ENCODE peak calls at places on chromosomes 11 and 22, in six cellular contexts. One of them, this sample, is unnamed.

GRCh38 chr11:128490092-128490491 is 97.3 kb downstream of the ETS1 start:
- DNase-seq in MM.1S: no peak
- DNase-seq in choroid plexus epithelial cell: no peak
- DNase-seq in A549: no peak
- DNase-seq in fibroblast of lung: no peak
- DNase-seq in hepatocyte: no peak
- DNase-seq in this sample: no peak

GRCh38 chr11:67463186-67463585 is 5.9 kb downstream of the TMEM134 start:
- DNase-seq in MM.1S: no peak
- DNase-seq in choroid plexus epithelial cell: no peak
- DNase-seq in A549: no peak
- DNase-seq in fibroblast of lung: no peak
- DNase-seq in hepatocyte: no peak
- DNase-seq in this sample: no peak

GRCh38 chr11:111454561-111455192 is 57.5 kb downstream of the BTG4 start:
- DNase-seq in MM.1S: peak; percentile 34
- DNase-seq in choroid plexus epithelial cell: peak; percentile 78
- DNase-seq in A549: peak; percentile 59
- DNase-seq in fibroblast of lung: peak; percentile 68
- DNase-seq in hepatocyte: peak; percentile 78
- DNase-seq in this sample: no peak

GRCh38 chr22:42188808-42189447 is 58.3 kb upstream of the CYP2D6 start:
- DNase-seq in MM.1S: no peak
- DNase-seq in choroid plexus epithelial cell: peak; percentile 20
- DNase-seq in A549: peak; percentile 36
- DNase-seq in fibroblast of lung: no peak
- DNase-seq in hepatocyte: peak; percentile 34
- DNase-seq in this sample: no peak

GRCh38 chr22:31244044-31244942 is 32.2 kb downstream of the LIMK2 start:
- DNase-seq in MM.1S: no peak
- DNase-seq in choroid plexus epithelial cell: peak; percentile 93
- DNase-seq in A549: peak; percentile 51
- DNase-seq in fibroblast of lung: peak; percentile 61
- DNase-seq in hepatocyte: peak; percentile 63
- DNase-seq in this sample: no peak

GRCh38 chr11:1223346-1224108 is 661 bp downstream of the MUC5B start:
- DNase-seq in MM.1S: no peak
- DNase-seq in choroid plexus epithelial cell: no peak
- DNase-seq in A549: no peak
- DNase-seq in fibroblast of lung: no peak
- DNase-seq in hepatocyte: no peak
- DNase-seq in this sample: peak; percentile 37

GRCh38 chr11:102120006-102120405 is 9.8 kb downstream of the YAP1 start:
- DNase-seq in MM.1S: no peak
- DNase-seq in choroid plexus epithelial cell: peak; percentile 66
- DNase-seq in A549: peak; percentile 13
- DNase-seq in fibroblast of lung: peak; percentile 66
- DNase-seq in hepatocyte: peak; percentile 13
- DNase-seq in this sample: no peak

GRCh38 chr11:1734571-1735081 is 15.8 kb downstream of the IFITM10 start:
- DNase-seq in MM.1S: no peak
- DNase-seq in choroid plexus epithelial cell: no peak
- DNase-seq in A549: no peak
- DNase-seq in fibroblast of lung: no peak
- DNase-seq in hepatocyte: no peak
- DNase-seq in this sample: no peak

GRCh38 chr11:65169164-65169641 is 830 bp upstream of the SPDYC start:
- DNase-seq in MM.1S: no peak
- DNase-seq in choroid plexus epithelial cell: peak; percentile 73
- DNase-seq in A549: no peak
- DNase-seq in fibroblast of lung: no peak
- DNase-seq in hepatocyte: no peak
- DNase-seq in this sample: no peak

GRCh38 chr11:43937434-43938411 is 4.7 kb upstream of the C11orf96 start:
- DNase-seq in MM.1S: no peak
- DNase-seq in choroid plexus epithelial cell: peak; percentile 86
- DNase-seq in A549: peak; percentile 77
- DNase-seq in fibroblast of lung: peak; percentile 51
- DNase-seq in hepatocyte: no peak
- DNase-seq in this sample: no peak

GRCh38 chr11:78916759-78917158 is 342.1 kb upstream of the NARS2 start:
- DNase-seq in MM.1S: no peak
- DNase-seq in choroid plexus epithelial cell: peak; percentile 33
- DNase-seq in A549: no peak
- DNase-seq in fibroblast of lung: peak; percentile 15
- DNase-seq in hepatocyte: no peak
- DNase-seq in this sample: no peak

GRCh38 chr11:64762916-64763803 is 3.4 kb upstream of the PYGM start:
- DNase-seq in MM.1S: no peak
- DNase-seq in choroid plexus epithelial cell: peak; percentile 85
- DNase-seq in A549: no peak
- DNase-seq in fibroblast of lung: peak; percentile 33
- DNase-seq in hepatocyte: no peak
- DNase-seq in this sample: no peak

GRCh38 chr22:29473001-29473400 is 7.0 kb upstream of the NEFH start:
- DNase-seq in MM.1S: no peak
- DNase-seq in choroid plexus epithelial cell: no peak
- DNase-seq in A549: no peak
- DNase-seq in fibroblast of lung: no peak
- DNase-seq in hepatocyte: no peak
- DNase-seq in this sample: no peak

GRCh38 chr22:46233231-46233630 is 16.9 kb downstream of the CDPF1 start:
- DNase-seq in MM.1S: no peak
- DNase-seq in choroid plexus epithelial cell: peak; percentile 7
- DNase-seq in A549: no peak
- DNase-seq in fibroblast of lung: peak; percentile 8
- DNase-seq in hepatocyte: no peak
- DNase-seq in this sample: no peak

GRCh38 chr11:68214173-68215086 is 1.3 kb upstream of the KMT5B start:
- DNase-seq in MM.1S: no peak
- DNase-seq in choroid plexus epithelial cell: peak; percentile 14
- DNase-seq in A549: no peak
- DNase-seq in fibroblast of lung: peak; percentile 12
- DNase-seq in hepatocyte: no peak
- DNase-seq in this sample: no peak

GRCh38 chr22:48513929-48514328 is 1313.7 kb downstream of the BRD1 start:
- DNase-seq in MM.1S: no peak
- DNase-seq in choroid plexus epithelial cell: no peak
- DNase-seq in A549: no peak
- DNase-seq in fibroblast of lung: no peak
- DNase-seq in hepatocyte: no peak
- DNase-seq in this sample: no peak

GRCh38 chr11:116312560-116313340 is 460.0 kb downstream of the BUD13 start:
- DNase-seq in MM.1S: no peak
- DNase-seq in choroid plexus epithelial cell: peak; percentile 1
- DNase-seq in A549: no peak
- DNase-seq in fibroblast of lung: peak; percentile 25
- DNase-seq in hepatocyte: peak; percentile 72
- DNase-seq in this sample: no peak

GRCh38 chr11:85590848-85591483 is 36.2 kb downstream of the DLG2 start:
- DNase-seq in MM.1S: peak; percentile 53
- DNase-seq in choroid plexus epithelial cell: peak; percentile 66
- DNase-seq in A549: peak; percentile 51
- DNase-seq in fibroblast of lung: peak; percentile 42
- DNase-seq in hepatocyte: peak; percentile 41
- DNase-seq in this sample: no peak

GRCh38 chr22:48629631-48630443 is 1197.8 kb downstream of the BRD1 start:
- DNase-seq in MM.1S: no peak
- DNase-seq in choroid plexus epithelial cell: no peak
- DNase-seq in A549: no peak
- DNase-seq in fibroblast of lung: no peak
- DNase-seq in hepatocyte: no peak
- DNase-seq in this sample: no peak

GRCh38 chr11:43797337-43797736 is 83.3 kb upstream of the ALKBH3 start:
- DNase-seq in MM.1S: no peak
- DNase-seq in choroid plexus epithelial cell: no peak
- DNase-seq in A549: no peak
- DNase-seq in fibroblast of lung: no peak
- DNase-seq in hepatocyte: no peak
- DNase-seq in this sample: no peak

GRCh38 chr11:62141111-62142042 is 17.6 kb downstream of the INCENP start:
- DNase-seq in MM.1S: no peak
- DNase-seq in choroid plexus epithelial cell: no peak
- DNase-seq in A549: no peak
- DNase-seq in fibroblast of lung: no peak
- DNase-seq in hepatocyte: no peak
- DNase-seq in this sample: no peak

GRCh38 chr11:28346721-28347120 is 238.5 kb downstream of the METTL15 start:
- DNase-seq in MM.1S: no peak
- DNase-seq in choroid plexus epithelial cell: no peak
- DNase-seq in A549: no peak
- DNase-seq in fibroblast of lung: no peak
- DNase-seq in hepatocyte: no peak
- DNase-seq in this sample: no peak

GRCh38 chr22:44702479-44703219 is 645 bp downstream of the PRR5 start:
- DNase-seq in MM.1S: no peak
- DNase-seq in choroid plexus epithelial cell: peak; percentile 50
- DNase-seq in A549: no peak
- DNase-seq in fibroblast of lung: peak; percentile 41
- DNase-seq in hepatocyte: peak; percentile 81
- DNase-seq in this sample: no peak

GRCh38 chr22:11253000-11253511 is 4274.9 kb upstream of the OR11H1 start:
- DNase-seq in MM.1S: no peak
- DNase-seq in choroid plexus epithelial cell: no peak
- DNase-seq in A549: no peak
- DNase-seq in fibroblast of lung: no peak
- DNase-seq in hepatocyte: peak; percentile 3
- DNase-seq in this sample: no peak

GRCh38 chr22:17880020-17880419 is 105.8 kb upstream of the BID start:
- DNase-seq in MM.1S: no peak
- DNase-seq in choroid plexus epithelial cell: no peak
- DNase-seq in A549: no peak
- DNase-seq in fibroblast of lung: no peak
- DNase-seq in hepatocyte: no peak
- DNase-seq in this sample: no peak

GRCh38 chr11:75722669-75723042 is 5.0 kb downstream of the MOGAT2 start:
- DNase-seq in MM.1S: peak; percentile 66
- DNase-seq in choroid plexus epithelial cell: no peak
- DNase-seq in A549: no peak
- DNase-seq in fibroblast of lung: no peak
- DNase-seq in hepatocyte: no peak
- DNase-seq in this sample: no peak

GRCh38 chr11:9347100-9347499 is 32.7 kb upstream of the TMEM41B start:
- DNase-seq in MM.1S: no peak
- DNase-seq in choroid plexus epithelial cell: no peak
- DNase-seq in A549: no peak
- DNase-seq in fibroblast of lung: no peak
- DNase-seq in hepatocyte: no peak
- DNase-seq in this sample: peak; percentile 36

GRCh38 chr22:18965526-18966421 is 29.7 kb upstream of the PRODH start:
- DNase-seq in MM.1S: no peak
- DNase-seq in choroid plexus epithelial cell: no peak
- DNase-seq in A549: no peak
- DNase-seq in fibroblast of lung: no peak
- DNase-seq in hepatocyte: no peak
- DNase-seq in this sample: no peak

GRCh38 chr22:35883028-35883620 is 145.5 kb downstream of the RBFOX2 start:
- DNase-seq in MM.1S: peak; percentile 28
- DNase-seq in choroid plexus epithelial cell: peak; percentile 39
- DNase-seq in A549: no peak
- DNase-seq in fibroblast of lung: peak; percentile 27
- DNase-seq in hepatocyte: no peak
- DNase-seq in this sample: no peak

GRCh38 chr11:72239296-72239848 is 4.6 kb downstream of the PHOX2A start:
- DNase-seq in MM.1S: no peak
- DNase-seq in choroid plexus epithelial cell: peak; percentile 47
- DNase-seq in A549: no peak
- DNase-seq in fibroblast of lung: peak; percentile 47
- DNase-seq in hepatocyte: peak; percentile 64
- DNase-seq in this sample: no peak
- H3K4me3 ChIP-seq in MM.1S: no peak overlapping the region
- H3K4me3 ChIP-seq in choroid plexus epithelial cell: peak overlapping the region; percentile 28
- H3K4me3 ChIP-seq in A549: no peak overlapping the region
- H3K4me3 ChIP-seq in fibroblast of lung: peak overlapping the region; percentile 12
- H3K4me3 ChIP-seq in hepatocyte: no peak overlapping the region
- H3K4me3 ChIP-seq in this sample: no peak overlapping the region

GRCh38 chr11:95711162-95711944 is 78.2 kb downstream of the FAM76B start:
- DNase-seq in MM.1S: no peak
- DNase-seq in choroid plexus epithelial cell: peak; percentile 80
- DNase-seq in A549: no peak
- DNase-seq in fibroblast of lung: peak; percentile 18
- DNase-seq in hepatocyte: no peak
- DNase-seq in this sample: no peak
- H3K4me3 ChIP-seq in MM.1S: no peak overlapping the region
- H3K4me3 ChIP-seq in choroid plexus epithelial cell: no peak overlapping the region
- H3K4me3 ChIP-seq in A549: no peak overlapping the region
- H3K4me3 ChIP-seq in fibroblast of lung: no peak overlapping the region
- H3K4me3 ChIP-seq in hepatocyte: no peak overlapping the region
- H3K4me3 ChIP-seq in this sample: no peak overlapping the region

DNA sequence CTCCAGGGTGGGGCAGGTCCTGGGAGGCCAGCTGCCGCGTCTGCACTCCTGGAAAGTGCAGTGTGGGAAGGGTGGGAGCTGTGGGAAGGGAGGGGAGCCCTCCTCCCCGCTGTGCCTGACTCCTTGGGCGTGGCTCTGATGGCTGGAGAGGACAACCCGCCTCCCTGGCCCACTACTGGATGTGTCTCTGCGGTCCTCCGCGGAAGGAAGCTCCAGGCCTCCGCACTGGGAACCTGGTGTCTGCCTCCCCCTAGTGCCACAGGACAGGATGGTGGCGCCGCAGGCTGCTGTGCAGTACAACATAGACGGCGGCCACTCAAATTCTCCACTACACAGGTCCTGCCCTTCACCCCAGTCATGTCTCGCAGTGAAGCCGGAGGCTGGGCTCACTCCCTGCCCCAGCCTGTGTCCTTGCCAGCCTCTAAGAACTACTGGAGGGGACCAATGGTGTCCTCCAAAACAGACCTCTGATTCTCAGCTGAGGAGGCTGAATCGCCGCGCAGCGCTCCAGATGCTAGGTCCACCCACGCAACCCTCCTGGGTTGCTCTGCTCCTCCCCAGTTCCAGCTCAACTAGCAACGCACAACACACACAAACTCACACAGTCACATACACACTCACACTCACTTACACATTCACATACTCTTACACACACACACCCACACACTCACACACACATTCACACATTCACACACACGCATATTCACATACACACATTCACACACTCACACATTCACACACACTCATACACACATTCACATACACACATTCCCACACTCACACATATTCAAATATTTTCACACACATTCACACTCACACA is 12.4 kb upstream of the DSCAML1 start:
- DNase-seq in MM.1S: no peak
- DNase-seq in choroid plexus epithelial cell: peak; percentile 46
- DNase-seq in A549: peak; percentile 86
- DNase-seq in fibroblast of lung: no peak
- DNase-seq in hepatocyte: peak; percentile 91
- DNase-seq in this sample: no peak
- H3K4me3 ChIP-seq in MM.1S: no peak overlapping the region
- H3K4me3 ChIP-seq in choroid plexus epithelial cell: no peak overlapping the region
- H3K4me3 ChIP-seq in A549: peak overlapping the region; percentile 20
- H3K4me3 ChIP-seq in fibroblast of lung: no peak overlapping the region
- H3K4me3 ChIP-seq in hepatocyte: no peak overlapping the region
- H3K4me3 ChIP-seq in this sample: no peak overlapping the region

DNA sequence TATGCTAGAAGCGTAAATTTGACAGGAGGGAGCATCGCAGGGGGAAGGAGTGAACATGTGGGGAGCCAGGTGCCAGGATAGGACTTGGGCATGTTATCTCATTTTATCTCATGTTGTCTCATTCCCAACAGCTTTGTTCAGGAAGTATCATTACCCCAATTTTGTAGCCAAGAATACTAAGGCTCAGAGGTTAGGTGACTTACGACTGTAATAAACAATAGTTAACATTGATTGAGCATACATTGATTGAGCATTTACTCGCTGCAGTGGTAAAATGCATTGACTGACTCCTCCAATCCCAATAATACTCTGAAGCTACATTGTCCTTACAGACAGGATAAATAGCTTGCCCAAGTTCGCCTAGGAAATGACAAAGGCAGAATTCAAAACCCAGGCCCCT is 19.2 kb upstream of the TP53I11 start:
- DNase-seq in MM.1S: no peak
- DNase-seq in choroid plexus epithelial cell: no peak
- DNase-seq in A549: no peak
- DNase-seq in fibroblast of lung: no peak
- DNase-seq in hepatocyte: no peak
- DNase-seq in this sample: no peak
- H3K4me3 ChIP-seq in MM.1S: no peak overlapping the region
- H3K4me3 ChIP-seq in choroid plexus epithelial cell: no peak overlapping the region
- H3K4me3 ChIP-seq in A549: no peak overlapping the region
- H3K4me3 ChIP-seq in fibroblast of lung: no peak overlapping the region
- H3K4me3 ChIP-seq in hepatocyte: no peak overlapping the region
- H3K4me3 ChIP-seq in this sample: no peak overlapping the region

This sample was measured in CD4-positive, alpha-beta memory T cell.